ENCODE peak calls at places on chromosome 22, in seven cellular contexts. H, A, G, K, S, Z and B are unnamed samples.

GRCh38 chr22:33000342-33001280 is 57.6 kb downstream of the SYN3 start:
- DNase-seq in H (peak), A (peak), G (peak), K (peak), S (no peak), Z (peak), B (peak)

GRCh38 chr22:46690146-46690545 is 47.9 kb downstream of the CERK start:
- DNase-seq in H (no peak), A (no peak), G (no peak), K (no peak), S (no peak), Z (no peak), B (no peak)

GRCh38 chr22:20024225-20025087 is 3.5 kb downstream of the TANGO2 start:
- DNase-seq in H (peak), A (no peak), G (no peak), K (no peak), S (no peak), Z (no peak), B (peak)

GRCh38 chr22:21641417-21641794 is 696 bp upstream of the SDF2L1 start:
- DNase-seq in H (no peak), A (peak), G (peak), K (peak), S (no peak), Z (peak), B (peak)

GRCh38 chr22:19645905-19646304 is 68.4 kb upstream of the SEPTIN5 start:
- DNase-seq in H (no peak), A (no peak), G (no peak), K (no peak), S (no peak), Z (no peak), B (no peak)

GRCh38 chr22:49826603-49827306 is 918 bp downstream of the BRD1 start:
- DNase-seq in H (peak), A (peak), G (no peak), K (peak), S (no peak), Z (peak), B (peak)

GRCh38 chr22:28448625-28449024 is 231.0 kb downstream of the TTC28 start:
- DNase-seq in H (no peak), A (no peak), G (no peak), K (no peak), S (no peak), Z (no peak), B (no peak)

GRCh38 chr22:19048531-19048930 is 73.7 kb downstream of the DGCR2 start:
- DNase-seq in H (no peak), A (no peak), G (no peak), K (no peak), S (no peak), Z (no peak), B (no peak)

GRCh38 chr22:36385491-36386350 is 2.0 kb downstream of the MYH9 start:
- DNase-seq in H (no peak), A (peak), G (peak), K (peak), S (no peak), Z (no peak), B (peak)
- H3K4me3 ChIP-seq in H (peak), A (peak), G (peak), K (peak), S (peak), Z (peak), B (peak)

DNA sequence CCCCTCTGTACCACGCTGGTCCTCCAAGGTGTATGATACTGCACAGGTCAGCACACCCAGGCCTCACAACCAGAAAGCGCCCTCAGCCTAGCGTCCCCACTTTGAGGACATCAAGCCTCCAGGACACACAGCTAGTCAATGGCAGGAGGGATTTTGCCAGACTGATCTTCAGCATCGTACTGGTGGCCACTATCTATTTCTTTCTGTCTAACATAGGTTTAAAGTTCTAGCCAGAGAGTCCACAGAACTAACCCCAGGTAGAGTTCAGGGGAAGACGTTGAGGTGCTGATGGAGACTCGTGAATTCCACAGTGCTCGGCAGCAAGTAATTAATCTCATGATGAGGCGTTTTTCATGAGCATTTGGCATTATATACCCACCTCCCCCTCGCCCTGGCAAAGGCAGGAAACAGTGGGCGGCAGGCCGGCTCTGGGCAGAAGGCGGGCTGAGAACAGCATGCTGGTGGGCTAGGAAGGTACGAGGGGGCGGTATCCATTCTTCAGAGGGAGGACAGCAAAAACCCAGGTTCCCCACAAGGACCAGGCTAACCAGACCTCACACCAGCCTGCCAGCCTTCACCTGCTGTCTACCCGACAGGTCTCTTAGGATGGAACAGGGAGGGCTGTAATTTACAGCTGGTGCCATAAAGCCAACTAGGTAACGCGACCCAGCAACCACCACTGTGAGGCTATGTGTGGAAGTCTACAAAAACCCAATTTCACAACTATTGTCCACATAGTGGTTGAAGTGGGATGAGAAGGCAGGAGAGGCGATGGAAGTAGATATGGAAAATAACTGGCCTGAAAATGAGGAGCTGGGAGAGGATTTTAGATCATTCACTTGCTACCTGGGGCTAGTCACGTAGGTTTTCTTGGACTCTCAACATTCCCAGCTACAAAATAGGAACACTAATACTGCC is 18.5 kb downstream of the MYH9 start:
- DNase-seq in H (no peak), A (peak), G (no peak), K (no peak), S (no peak), Z (no peak), B (peak)
- H3K4me3 ChIP-seq in H (no peak), A (no peak), G (no peak), K (no peak), S (peak), Z (no peak), B (no peak)

GRCh38 chr22:27228771-27229170 is 571.4 kb downstream of the MIAT start:
- DNase-seq in H (no peak), A (no peak), G (no peak), K (no peak), S (no peak), Z (no peak), B (no peak)

GRCh38 chr22:27222178-27222577 is 564.8 kb downstream of the MIAT start:
- DNase-seq in H (no peak), A (no peak), G (no peak), K (no peak), S (no peak), Z (no peak), B (no peak)

GRCh38 chr22:27223317-27224177 is 566.2 kb downstream of the MIAT start:
- DNase-seq in H (no peak), A (peak), G (no peak), K (no peak), S (no peak), Z (peak), B (no peak)

GRCh38 chr22:27226666-27227065 is 569.3 kb downstream of the MIAT start:
- DNase-seq in H (no peak), A (no peak), G (no peak), K (no peak), S (no peak), Z (no peak), B (no peak)

DNA sequence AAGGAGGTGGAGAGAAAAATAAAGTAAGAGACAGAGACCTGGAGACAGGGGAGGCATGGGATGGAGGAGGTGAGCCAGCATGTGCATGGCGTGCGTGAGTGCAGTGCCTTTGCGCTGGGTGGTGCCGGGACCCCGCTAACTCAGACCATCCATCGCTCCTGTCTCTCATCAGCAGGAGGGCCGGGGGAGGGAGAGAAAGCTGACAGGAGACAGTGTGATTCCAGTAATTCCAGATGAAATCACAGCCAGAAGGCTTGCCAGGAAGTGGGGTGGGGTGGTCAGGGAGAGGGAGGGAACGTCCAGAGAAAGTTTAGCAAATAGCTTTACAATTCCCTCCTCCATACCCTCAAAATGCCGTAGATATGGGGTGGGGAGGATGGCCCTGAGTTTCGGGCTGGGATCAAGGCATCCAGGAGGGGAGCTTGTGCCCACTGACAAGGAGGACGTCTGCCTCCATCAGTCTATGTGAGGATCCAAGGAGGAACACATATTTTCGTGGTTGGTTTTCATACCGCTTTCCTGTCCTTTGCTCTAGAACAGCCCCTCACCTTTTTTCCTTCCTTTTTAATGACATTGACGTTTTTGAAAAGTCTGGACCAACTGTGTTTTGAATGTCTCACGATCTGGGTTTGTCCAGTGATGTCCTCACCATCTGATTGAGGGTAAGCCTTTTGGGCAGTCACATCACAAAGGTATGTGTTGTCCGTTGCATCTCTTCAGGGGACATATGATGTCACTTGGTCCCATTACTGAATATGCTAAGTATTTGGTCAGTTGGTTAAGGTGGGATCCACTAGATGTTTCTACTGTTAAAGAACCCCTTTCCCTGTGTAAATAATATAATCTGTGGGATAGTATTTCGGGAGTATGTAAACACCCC is 567.3 kb downstream of the MIAT start:
- DNase-seq in H (no peak), A (peak), G (no peak), K (no peak), S (no peak), Z (peak), B (no peak)
- H3K4me3 ChIP-seq in H (no peak), A (no peak), G (no peak), K (no peak), S (no peak), Z (no peak), B (no peak)

DNA sequence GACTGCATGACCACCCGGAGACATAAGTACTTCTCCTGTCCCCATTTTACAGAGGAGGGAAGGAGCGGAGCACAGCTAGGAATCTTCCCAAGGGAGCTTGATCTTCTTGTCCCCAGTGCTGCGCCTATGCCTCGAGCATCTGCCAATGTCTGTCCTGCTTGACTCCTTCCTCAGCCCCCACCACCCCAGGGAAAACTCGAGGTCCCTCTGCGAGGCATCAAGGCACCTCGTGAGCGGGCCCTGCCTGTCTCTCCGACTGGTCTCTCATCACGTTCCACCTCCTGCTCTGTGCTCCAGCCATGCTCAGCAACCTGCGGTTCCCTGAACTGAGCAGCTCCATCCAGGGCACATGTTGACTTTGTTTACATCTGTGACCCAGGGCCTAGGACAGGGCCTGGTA is 2.5 kb downstream of the NCF4 start:
- DNase-seq in H (no peak), A (no peak), G (no peak), K (no peak), S (no peak), Z (no peak), B (no peak)
- H3K4me3 ChIP-seq in H (no peak), A (no peak), G (no peak), K (no peak), S (no peak), Z (no peak), B (no peak)

GRCh38 chr22:37230673-37231405 is 13.2 kb downstream of the RAC2 start:
- DNase-seq in H (no peak), A (no peak), G (no peak), K (no peak), S (no peak), Z (no peak), B (no peak)

GRCh38 chr22:37228106-37229011 is 15.7 kb downstream of the RAC2 start:
- DNase-seq in H (peak), A (no peak), G (no peak), K (no peak), S (no peak), Z (peak), B (no peak)

GRCh38 chr22:37229012-37229804 is 14.9 kb downstream of the RAC2 start:
- DNase-seq in H (no peak), A (peak), G (no peak), K (peak), S (no peak), Z (peak), B (no peak)

GRCh38 chr22:37231406-37232139 is 12.5 kb downstream of the RAC2 start:
- DNase-seq in H (no peak), A (no peak), G (no peak), K (no peak), S (no peak), Z (no peak), B (no peak)

DNA sequence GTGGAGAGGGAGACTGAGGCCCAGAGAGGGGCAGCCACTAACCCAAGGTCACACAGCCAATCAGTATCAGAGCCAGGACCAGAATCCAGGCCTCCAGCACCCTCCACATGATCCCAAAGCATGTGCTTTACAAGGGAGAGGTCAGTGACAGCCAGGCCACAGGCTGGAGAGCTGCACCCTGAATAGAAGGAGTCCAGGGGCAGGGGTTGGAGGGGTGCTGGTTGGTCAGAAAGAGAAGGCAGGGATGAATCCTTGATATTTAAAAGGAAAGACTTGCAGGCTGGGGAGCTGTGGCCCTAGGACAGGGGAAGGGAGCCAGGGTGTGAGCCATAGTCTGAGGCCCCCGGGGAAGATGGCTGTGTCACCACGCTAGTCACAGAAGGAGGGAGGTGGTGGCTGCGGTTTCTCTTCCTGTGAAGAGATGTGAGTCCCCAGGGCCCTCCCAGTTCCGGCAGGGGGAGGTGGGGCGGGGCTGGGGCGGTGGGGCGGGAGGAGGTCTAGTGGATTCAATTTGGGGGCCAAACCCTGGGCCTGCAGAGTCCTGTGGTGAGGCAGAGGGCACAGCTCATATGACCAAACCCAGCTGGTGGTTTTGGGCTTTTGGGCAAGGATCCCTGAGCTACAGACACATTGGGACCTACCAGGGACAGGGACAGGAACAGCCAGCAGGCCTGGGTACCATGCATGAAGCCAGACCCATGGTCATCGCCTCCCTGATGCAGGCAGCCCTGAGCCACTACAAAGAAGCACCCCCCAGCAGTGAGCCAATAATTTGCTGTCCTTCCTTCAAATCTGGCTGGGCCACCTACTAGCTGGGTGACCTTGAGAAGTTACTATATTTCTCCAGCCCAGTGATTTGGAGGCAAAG is 14.0 kb downstream of the RAC2 start:
- DNase-seq in H (peak), A (peak), G (no peak), K (peak), S (no peak), Z (peak), B (no peak)
- H3K4me3 ChIP-seq in H (no peak), A (no peak), G (no peak), K (no peak), S (no peak), Z (no peak), B (no peak)

DNA sequence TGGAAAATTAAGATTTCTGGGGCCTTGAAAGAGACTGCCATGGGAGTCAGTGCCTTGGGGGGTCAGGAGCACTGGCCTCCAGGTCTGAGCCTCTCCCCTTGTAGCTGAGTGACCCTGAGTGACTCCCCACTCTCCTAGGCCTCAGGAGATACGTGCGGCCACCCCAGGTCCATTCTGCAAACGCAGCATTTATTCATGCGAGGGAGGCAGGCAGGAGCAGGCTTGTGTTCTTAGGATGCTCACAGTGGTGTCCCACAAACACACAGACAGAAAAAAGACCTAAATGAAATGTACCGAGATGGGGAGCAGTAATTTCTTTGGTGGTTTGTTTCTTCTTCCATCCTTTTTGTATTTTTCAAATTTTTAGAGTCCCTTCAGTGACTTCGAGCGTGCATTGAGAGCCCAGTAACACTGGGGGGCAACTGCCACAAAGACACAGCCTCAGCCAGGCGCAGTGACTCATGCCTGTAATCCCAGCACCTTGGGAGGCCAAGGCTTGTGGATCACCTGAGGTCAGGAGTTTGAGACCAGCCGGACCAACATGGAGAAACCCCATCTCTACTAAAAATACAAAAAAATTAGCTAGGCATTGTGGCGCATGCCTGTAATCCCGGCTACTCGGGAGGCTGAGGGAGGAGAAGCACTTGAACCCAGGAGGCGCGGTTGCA is 22.9 kb upstream of the PRR5 start:
- DNase-seq in H (no peak), A (no peak), G (no peak), K (no peak), S (no peak), Z (no peak), B (no peak)
- H3K4me3 ChIP-seq in H (no peak), A (no peak), G (no peak), K (no peak), S (no peak), Z (no peak), B (no peak)

GRCh38 chr22:17973217-17973616 is 51.1 kb downstream of the MICAL3 start:
- DNase-seq in H (no peak), A (no peak), G (no peak), K (no peak), S (no peak), Z (no peak), B (no peak)
- H3K4me3 ChIP-seq in H (no peak), A (no peak), G (no peak), K (no peak), S (no peak), Z (no peak), B (no peak)

GRCh38 chr22:38086942-38087341 is 3.0 kb upstream of the SLC16A8 start:
- DNase-seq in H (no peak), A (no peak), G (no peak), K (no peak), S (no peak), Z (no peak), B (peak)
- H3K4me3 ChIP-seq in H (no peak), A (no peak), G (no peak), K (no peak), S (no peak), Z (no peak), B (no peak)